ENCODE peak calls at places on chromosomes 16 and 17, in six cellular contexts. O is AG04450; U is NCI-H345; A is stimulated activated naive CD8-positive, alpha-beta T cell treated with anti-CD3 and anti-CD28 coated beads, Interleukin-15, amount 100 ng/mL, for 72 hours; X is OCI-LY7; W is substantia nigra. T is an unnamed sample.

GRCh38 chr16:89009343-89010209 is 32.6 kb upstream of the CBFA2T3 start:
- DNase-seq in A (no peak), O (no peak), W (no peak), U (no peak), X (peak), T (peak)

GRCh38 chr16:24701521-24701951 is 27.9 kb upstream of the TNRC6A start:
- DNase-seq in U (no peak), O (no peak), X (no peak), A (no peak), W (no peak), T (no peak)

GRCh38 chr16:68643847-68644246 is 1.3 kb upstream of the CDH3 start:
- DNase-seq in X (no peak), W (no peak), O (no peak), U (no peak), A (no peak), T (no peak)

GRCh38 chr17:48374650-48375230 is 55.3 kb downstream of the SKAP1 start:
- DNase-seq in W (no peak), X (peak), U (peak), A (peak), O (no peak), T (peak)

GRCh38 chr17:77287432-77288068 is 146.8 kb downstream of the SEC14L1 start:
- DNase-seq in A (no peak), W (no peak), U (no peak), X (no peak), O (peak), T (no peak)

GRCh38 chr16:1823821-1824220 is 2.8 kb downstream of the HAGH start:
- DNase-seq in U (no peak), W (no peak), X (peak), O (peak), A (no peak), T (peak)

GRCh38 chr16:81061307-81061640 is 15.8 kb downstream of the C16orf46 start:
- DNase-seq in O (no peak), W (no peak), U (no peak), A (no peak), X (no peak), T (no peak)

GRCh38 chr17:19727466-19728113 is 11.2 kb upstream of the SLC47A2 start:
- DNase-seq in X (no peak), O (peak), A (no peak), W (peak), U (peak), T (no peak)

T was measured in Karpas-422.